ENCODE peak calls at places on chromosomes 5 and 9, in four cellular contexts. J is stimulated activated CD8-positive, alpha-beta memory T cell treated with anti-CD3 and anti-CD28 coated beads, Interleukin-7, amount 100 ng/mL, for 48 hours; I is kidney glomerular epithelial cell; H is cardiac fibroblast. U is an unnamed sample.

GRCh38 chr9:94613003-94613402 is 19.4 kb upstream of the FBP2 start:
- DNase-seq in H (no peak), J (no peak), I (no peak), U (no peak)

GRCh38 chr9:93467462-93467861 is 14.1 kb upstream of the FAM120AOS start:
- DNase-seq in I (no peak), H (no peak), J (no peak), U (no peak)

GRCh38 chr5:83353774-83354173 is 117.8 kb upstream of the VCAN start:
- DNase-seq in I (no peak), J (no peak), H (no peak), U (no peak)

GRCh38 chr9:102479191-102479590 is 515.9 kb upstream of the CYLC2 start:
- DNase-seq in I (no peak), H (no peak), J (no peak), U (no peak)

GRCh38 chr9:133043449-133044035 is 12.7 kb downstream of the GTF3C5 start:
- DNase-seq in H (no peak), J (no peak), I (no peak), U (no peak)

GRCh38 chr9:37549527-37549926 is 26.7 kb downstream of the FBXO10 start:
- DNase-seq in J (no peak), I (peak; percentile 23), H (no peak), U (no peak)

GRCh38 chr9:136997830-136998234 is 1.5 kb upstream of the CLIC3 start:
- DNase-seq in J (no peak), I (no peak), H (no peak), U (no peak)

GRCh38 chr9:72476617-72477375 is 44.6 kb upstream of the TMC1 start:
- DNase-seq in H (no peak), J (peak; percentile 2), I (peak; percentile 88), U (no peak)

GRCh38 chr9:137787786-137788505 is 89.6 kb upstream of the CACNA1B start:
- DNase-seq in J (no peak), I (no peak), H (no peak), U (no peak)

GRCh38 chr5:168288349-168289245 is 2.8 kb upstream of the WWC1 start:
- DNase-seq in H (no peak), J (no peak), I (peak; percentile 94), U (no peak)

GRCh38 chr5:170818222-170818621 is 34.7 kb downstream of the GABRP start:
- DNase-seq in I (no peak), J (no peak), H (peak; percentile 68), U (no peak)

GRCh38 chr5:122401991-122402710 is 90.1 kb downstream of the SNCAIP start:
- DNase-seq in H (no peak), I (no peak), J (no peak), U (no peak)

GRCh38 chr5:125756456-125756855 is 666.8 kb upstream of the GRAMD2B start:
- DNase-seq in I (no peak), J (no peak), H (peak; percentile 56), U (no peak)

GRCh38 chr5:168159425-168159824 is 132.0 kb upstream of the WWC1 start:
- DNase-seq in H (no peak), I (no peak), J (no peak), U (no peak)

GRCh38 chr5:79191457-79191856 is 44.5 kb upstream of the JMY start:
- DNase-seq in H (no peak), J (no peak), I (no peak), U (no peak)

GRCh38 chr5:51806677-51807076 is 423.4 kb downstream of the ISL1 start:
- DNase-seq in H (no peak), J (no peak), I (no peak), U (no peak)